ENCODE peak calls at places on chromosomes 16 and 17, in seven cellular contexts. C is ascending aorta; A is lower lobe of right lung; E is fibroblast of the aortic adventitia; V is AG04450; H is BJ; Z is CD8-positive, alpha-beta T cell. G is an unnamed sample.

GRCh38 chr16:21169249-21169981 is 10.9 kb downstream of the LDAF1 start:
- DNase-seq in V (no peak), E (peak; percentile 50), A (no peak), Z (no peak), H (no peak), C (no peak), G (peak; percentile 75)

GRCh38 chr16:84361546-84361945 is 6.8 kb upstream of the ATP2C2 start:
- DNase-seq in Z (no peak), C (no peak), V (no peak), E (no peak), H (no peak), A (no peak), G (no peak)

GRCh38 chr16:2819939-2820835 is 3.1 kb downstream of the PRSS21 start:
- DNase-seq in H (no peak), Z (no peak), A (peak; percentile 40), C (no peak), E (no peak), V (no peak), G (no peak)

GRCh38 chr17:45305532-45306087 is 11.2 kb downstream of the MAP3K14 start:
- DNase-seq in H (no peak), V (no peak), A (no peak), Z (no peak), C (no peak), E (no peak), G (no peak)

GRCh38 chr16:10880609-10881452 is 3.8 kb downstream of the CIITA start:
- DNase-seq in E (no peak), C (no peak), Z (no peak), H (no peak), V (no peak), A (no peak), G (peak; percentile 21)

GRCh38 chr17:80267391-80267790 is 6.7 kb downstream of the RNF213 start:
- DNase-seq in V (no peak), C (no peak), A (no peak), H (no peak), E (no peak), Z (no peak), G (no peak)

GRCh38 chr17:35679007-35679682 is 52.3 kb upstream of the RASL10B start:
- DNase-seq in V (no peak), Z (no peak), E (no peak), C (no peak), A (no peak), H (no peak), G (no peak)

GRCh38 chr17:51860934-51861561 is 297.5 kb downstream of the CA10 start:
- DNase-seq in E (no peak), H (no peak), V (no peak), C (no peak), Z (no peak), A (no peak), G (no peak)

GRCh38 chr17:68176770-68177169 is 71.1 kb upstream of the AMZ2 start:
- DNase-seq in H (no peak), C (no peak), A (no peak), V (no peak), Z (no peak), E (no peak), G (no peak)

GRCh38 chr16:84863485-84863814 is 43.7 kb downstream of the CRISPLD2 start:
- DNase-seq in Z (no peak), H (no peak), E (no peak), C (no peak), V (no peak), A (no peak), G (no peak)

GRCh38 chr16:86497551-86498021 is 12.7 kb upstream of the FOXF1 start:
- DNase-seq in V (no peak), Z (no peak), E (no peak), H (no peak), C (no peak), A (no peak), G (no peak)

GRCh38 chr16:74605332-74605731 is 1.6 kb downstream of the GLG1 start:
- DNase-seq in H (no peak), E (peak; percentile 13), A (no peak), C (no peak), V (no peak), Z (no peak), G (no peak)

GRCh38 chr16:89043636-89044393 is 49.8 kb upstream of the ACSF3 start:
- DNase-seq in A (peak; percentile 26), E (no peak), H (no peak), C (no peak), V (no peak), Z (no peak), G (no peak)

GRCh38 chr17:53420035-53420641 is 402.6 kb upstream of the KIF2B start:
- DNase-seq in V (no peak), Z (no peak), C (no peak), A (no peak), E (no peak), H (no peak), G (no peak)

GRCh38 chr16:23962001-23962400 is 126.2 kb downstream of the PRKCB start:
- DNase-seq in V (no peak), Z (no peak), A (no peak), C (no peak), H (no peak), E (no peak), G (no peak)

GRCh38 chr17:59618894-59619312 is 792 bp upstream of the CLTC start:
- DNase-seq in H (no peak), Z (no peak), C (no peak), E (no peak), A (no peak), V (no peak), G (no peak)

GRCh38 chr16:29810699-29811169 is 1.3 kb upstream of the PRRT2 start:
- DNase-seq in H (no peak), A (no peak), V (no peak), E (no peak), C (no peak), Z (no peak), G (no peak)
- H3K4me3 ChIP-seq in H (no peak overlapping the region), A (peak overlapping the region; percentile 61), V (no peak overlapping the region), E (peak overlapping the region; percentile 25), C (peak overlapping the region; percentile 70), Z (peak overlapping the region; percentile 73), G (peak overlapping the region; percentile 74)

GRCh38 chr16:8199390-8199789 is 390.9 kb downstream of the TMEM114 start:
- DNase-seq in E (no peak), Z (no peak), H (no peak), A (no peak), V (no peak), C (no peak), G (no peak)

DNA sequence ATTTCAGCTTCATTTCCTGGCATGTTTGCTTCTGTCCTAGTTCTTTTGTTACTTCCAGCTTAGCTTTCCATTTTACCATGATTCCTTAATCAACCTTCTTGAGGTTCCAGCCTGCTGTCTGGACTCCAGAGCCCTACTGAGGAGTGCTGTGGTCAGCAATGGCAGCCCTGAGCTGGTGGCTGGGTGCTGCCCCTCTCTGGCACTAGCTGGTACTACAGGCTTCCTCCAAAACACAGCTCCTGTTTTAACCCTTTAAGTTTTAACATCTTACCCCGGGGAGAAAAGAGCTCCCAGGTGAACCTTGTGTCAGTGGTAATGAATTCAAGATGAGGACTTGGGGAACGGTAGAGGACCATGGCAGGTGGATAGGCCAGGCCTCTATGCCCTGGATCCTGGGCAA is 395.5 kb downstream of the TMEM114 start:
- DNase-seq in C (no peak), E (no peak), A (no peak), H (no peak), V (no peak), Z (no peak), G (no peak)
- TF ChIP-seq CTCF in C (no peak), E (no peak), A (no peak), H (peak; percentile 5), V (no peak), Z (no peak), G (no peak)

GRCh38 chr17:7841309-7841621 is 7.2 kb downstream of the KDM6B start:
- DNase-seq in C (no peak), E (no peak), A (no peak), H (no peak), Z (no peak), V (no peak), G (no peak)

GRCh38 chr17:7839199-7839889 is 5.3 kb downstream of the KDM6B start:
- DNase-seq in V (no peak), C (no peak), E (no peak), Z (no peak), H (no peak), A (no peak), G (no peak)

GRCh38 chr17:7840875-7841274 is 6.9 kb downstream of the KDM6B start:
- DNase-seq in Z (no peak), A (no peak), E (no peak), H (no peak), V (no peak), C (no peak), G (no peak)

GRCh38 chr17:7839890-7840260 is 5.9 kb downstream of the KDM6B start:
- DNase-seq in V (no peak), E (peak; percentile 60), Z (no peak), A (no peak), H (no peak), C (no peak), G (peak; percentile 68)

DNA sequence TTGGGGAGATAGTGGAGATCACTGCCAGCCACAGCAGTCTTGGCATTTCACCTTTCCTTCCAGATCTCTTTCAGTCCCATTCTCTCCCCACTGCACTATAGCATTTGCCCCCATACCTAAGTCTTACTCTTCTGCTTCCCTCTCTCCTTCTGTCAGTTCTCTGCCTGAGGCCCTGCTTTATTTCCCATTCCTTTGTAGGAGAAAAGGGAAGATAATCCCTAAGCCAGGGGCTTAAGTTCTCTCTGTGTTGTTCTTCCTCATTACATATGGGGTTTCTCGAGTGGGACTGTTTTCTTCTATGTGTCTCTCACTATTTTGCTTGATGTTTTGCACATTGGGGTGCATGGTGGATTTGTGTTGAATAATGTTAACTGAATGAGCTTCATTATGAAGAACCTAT is 6.4 kb downstream of the KDM6B start:
- DNase-seq in E (no peak), A (no peak), C (no peak), H (no peak), V (no peak), Z (no peak), G (no peak)
- H3K4me3 ChIP-seq in E (no peak overlapping the region), A (no peak overlapping the region), C (no peak overlapping the region), H (no peak overlapping the region), V (no peak overlapping the region), Z (no peak overlapping the region), G (peak overlapping the region; percentile 10)

GRCh38 chr17:42929497-42929844 is 28.9 kb downstream of the G6PC1 start:
- DNase-seq in C (no peak), V (no peak), Z (no peak), H (no peak), A (no peak), E (no peak), G (no peak)
- TF ChIP-seq CTCF in C (no peak), V (no peak), Z (no peak), H (no peak), A (no peak), E (no peak), G (no peak)